ENCODE peak calls at places on chromosomes 13 and 19, in seven cellular contexts. O is fibroblast of pulmonary artery, N is AG04450, R is left ventricle myocardium inferior, F is GM23338, P is heart right ventricle, H is cardiac muscle cell. M is an unnamed sample.

GRCh38 chr13:40315416-40316064 is 350.9 kb downstream of the FOXO1 start:
- DNase-seq in O (peak), N (no peak), R (no peak), F (no peak), P (peak), H (no peak), M (no peak)

GRCh38 chr13:113110048-113110851 is 4.7 kb downstream of the F7 start:
- DNase-seq in O (no peak), N (no peak), R (no peak), F (peak), P (no peak), H (no peak), M (peak)

GRCh38 chr13:109812375-109812774 is 26.0 kb upstream of the IRS2 start:
- DNase-seq in O (no peak), N (no peak), R (no peak), F (no peak), P (no peak), H (no peak), M (no peak)

GRCh38 chr13:99028890-99029289 is 51.0 kb upstream of the DOCK9 start:
- DNase-seq in O (no peak), N (no peak), R (no peak), F (peak), P (no peak), H (no peak), M (no peak)

GRCh38 chr13:32783067-32783466 is 196.8 kb downstream of the PDS5B start:
- DNase-seq in O (peak), N (no peak), R (no peak), F (no peak), P (no peak), H (no peak), M (no peak)

GRCh38 chr13:28097503-28097902 is 2.9 kb downstream of the FLT3 start:
- DNase-seq in O (no peak), N (no peak), R (no peak), F (no peak), P (no peak), H (no peak), M (no peak)

GRCh38 chr13:59490651-59491050 is 673.1 kb downstream of the DIAPH3 start:
- DNase-seq in O (no peak), N (no peak), R (no peak), F (no peak), P (no peak), H (no peak), M (no peak)

GRCh38 chr19:16445238-16446107 is 26.3 kb downstream of the EPS15L1 start:
- DNase-seq in O (no peak), N (no peak), R (no peak), F (no peak), P (no peak), H (no peak), M (no peak)

GRCh38 chr13:50631041-50631440 is 212.5 kb downstream of the DLEU7 start:
- DNase-seq in O (no peak), N (no peak), R (no peak), F (no peak), P (no peak), H (no peak), M (no peak)

DNA sequence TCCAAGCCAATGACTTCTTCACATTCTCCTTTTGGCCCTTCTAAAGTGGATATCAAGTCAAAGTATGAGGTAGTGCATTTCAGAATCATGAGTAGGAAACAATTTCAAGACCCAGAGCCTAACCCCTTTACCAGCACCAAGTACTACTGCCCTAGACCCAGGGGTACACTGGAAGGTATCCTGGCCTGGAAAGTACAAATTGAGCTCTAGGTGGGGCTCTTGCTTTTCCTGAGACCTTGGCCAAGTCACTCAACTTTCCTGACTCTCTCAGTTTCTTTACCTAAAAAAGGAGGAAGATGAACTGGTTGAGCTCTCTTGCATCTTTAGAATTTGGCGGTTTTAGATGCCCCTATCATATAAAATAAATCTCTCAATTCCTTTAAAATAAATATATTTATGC is 204.7 kb downstream of the FGF14 start:
- DNase-seq in O (no peak), N (no peak), R (no peak), F (peak), P (no peak), H (no peak), M (no peak)
- TF ChIP-seq CTCF in O (no peak), N (peak), R (peak), F (peak), P (peak), H (peak), M (no peak)

GRCh38 chr13:61029064-61029463 is 386.6 kb downstream of the PCDH20 start:
- DNase-seq in O (no peak), N (no peak), R (no peak), F (peak), P (no peak), H (no peak), M (peak)
- TF ChIP-seq CTCF in O (no peak), N (no peak), R (no peak), F (peak), P (no peak), H (no peak), M (peak)

GRCh38 chr13:46908511-46908910 is 11.7 kb upstream of the HTR2A start:
- DNase-seq in O (peak), N (no peak), R (no peak), F (no peak), P (no peak), H (no peak), M (no peak)

GRCh38 chr13:46901721-46902120 is 4.9 kb upstream of the HTR2A start:
- DNase-seq in O (no peak), N (no peak), R (no peak), F (no peak), P (no peak), H (no peak), M (no peak)

GRCh38 chr13:46903748-46904147 is 6.9 kb upstream of the HTR2A start:
- DNase-seq in O (peak), N (no peak), R (no peak), F (no peak), P (no peak), H (no peak), M (no peak)

GRCh38 chr13:46906440-46906839 is 9.6 kb upstream of the HTR2A start:
- DNase-seq in O (no peak), N (no peak), R (no peak), F (no peak), P (no peak), H (no peak), M (no peak)

DNA sequence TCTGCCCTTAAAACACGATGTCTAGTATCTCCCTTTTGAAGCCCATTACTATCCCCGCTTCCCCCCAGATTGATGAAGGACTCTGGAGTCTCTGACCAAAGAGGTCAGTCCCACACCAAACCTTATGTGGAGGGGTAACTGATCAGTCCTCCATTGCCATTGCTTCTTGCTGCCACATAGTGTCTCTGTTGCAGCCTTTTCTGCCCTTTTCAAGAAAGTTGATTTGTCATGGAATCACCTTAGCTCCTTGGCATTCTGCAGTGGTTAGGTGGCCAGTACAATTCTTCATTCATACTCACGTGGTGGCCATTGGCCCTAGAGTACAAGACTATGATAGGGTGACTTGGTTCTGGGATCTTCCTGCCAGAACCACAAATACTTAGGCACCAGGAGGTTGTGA is 8.4 kb upstream of the HTR2A start:
- DNase-seq in O (peak), N (no peak), R (no peak), F (peak), P (no peak), H (no peak), M (no peak)
- TF ChIP-seq CTCF in O (peak), N (peak), R (no peak), F (peak), P (no peak), H (no peak), M (no peak)

GRCh38 chr19:49473868-49474544 is at the start of gene FLT3LG:
- DNase-seq in O (peak), N (no peak), R (peak), F (peak), P (peak), H (peak), M (peak)
- TF ChIP-seq CTCF in O (peak), N (peak), R (peak), F (peak), P (peak), H (peak), M (peak)

DNA sequence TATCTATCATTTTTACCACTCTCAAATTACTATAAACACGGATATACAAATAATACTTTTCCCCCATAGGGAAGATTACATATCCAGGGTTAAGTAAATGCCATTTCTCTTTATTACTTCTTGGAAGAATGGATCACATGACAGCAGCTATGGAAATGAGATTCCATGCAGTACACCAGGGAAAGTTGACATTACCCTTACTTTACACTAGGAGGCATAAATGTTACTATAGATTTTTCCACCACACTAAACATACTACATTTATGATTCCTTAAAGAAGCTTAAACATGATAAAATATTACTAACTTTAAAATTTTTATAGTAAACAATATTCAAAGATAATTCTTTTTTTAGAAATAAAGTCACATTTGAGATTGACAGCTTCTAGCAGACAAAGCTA is 611.4 kb downstream of the PCDH9 start:
- DNase-seq in O (peak), N (peak), R (no peak), F (peak), P (no peak), H (peak), M (no peak)
- TF ChIP-seq CTCF in O (peak), N (peak), R (peak), F (no peak), P (peak), H (peak), M (peak)

GRCh38 chr13:47036291-47037008 is 139.6 kb upstream of the HTR2A start:
- DNase-seq in O (no peak), N (no peak), R (no peak), F (peak), P (no peak), H (no peak), M (no peak)

GRCh38 chr13:47039106-47039505 is 142.3 kb upstream of the HTR2A start:
- DNase-seq in O (peak), N (peak), R (no peak), F (no peak), P (no peak), H (no peak), M (no peak)

GRCh38 chr13:47033216-47033615 is 136.4 kb upstream of the HTR2A start:
- DNase-seq in O (peak), N (no peak), R (no peak), F (no peak), P (no peak), H (no peak), M (no peak)

GRCh38 chr13:47038196-47038595 is 141.3 kb upstream of the HTR2A start:
- DNase-seq in O (no peak), N (no peak), R (no peak), F (no peak), P (no peak), H (no peak), M (no peak)
- TF ChIP-seq CTCF in O (no peak), N (no peak), R (no peak), F (no peak), P (no peak), H (no peak), M (no peak)